ENCODE peak calls at places on chromosomes 13 and 19, in eight cellular contexts. N is nucleus accumbens, Z is left ventricle myocardium inferior, X is RKO, D is GM23338, K is WERI-Rb-1, H is HFFc6, L is ACHN. G is an unnamed sample.

GRCh38 chr19:55383279-55383788 is 758 bp downstream of the TMEM238 start:
- DNase-seq in Z (no peak), N (no peak), H (no peak), K (peak), L (no peak), X (no peak), D (peak), G (peak)

GRCh38 chr13:111115051-111115840 is at the start of gene ARHGEF7:
- DNase-seq in X (no peak), L (no peak), N (no peak), Z (no peak), H (no peak), D (peak), K (no peak), G (no peak)

GRCh38 chr13:76389321-76389720 is 496.9 kb downstream of the KCTD12 start:
- DNase-seq in D (no peak), N (no peak), K (no peak), X (no peak), H (no peak), Z (no peak), L (no peak), G (no peak)

GRCh38 chr19:33293255-33294057 is 8.9 kb downstream of the CEBPA start:
- DNase-seq in H (peak), K (peak), N (no peak), X (peak), Z (no peak), D (no peak), L (no peak), G (no peak)

GRCh38 chr19:41324921-41325639 is 15.1 kb downstream of the CCDC97 start:
- DNase-seq in D (peak), X (peak), N (peak), K (peak), L (no peak), Z (peak), H (peak), G (no peak)

GRCh38 chr19:40347476-40348124 is 597 bp downstream of the C19orf47 start:
- DNase-seq in K (no peak), Z (no peak), N (no peak), X (no peak), L (peak), H (no peak), D (no peak), G (no peak)

GRCh38 chr13:67642638-67643037 is 412.5 kb upstream of the PCDH9 start:
- DNase-seq in N (no peak), H (no peak), X (no peak), D (no peak), L (no peak), K (no peak), Z (no peak), G (no peak)

GRCh38 chr19:48403606-48404005 is 10.1 kb downstream of the GRIN2D start:
- DNase-seq in H (peak), Z (no peak), N (no peak), D (peak), K (peak), L (peak), X (peak), G (peak)

GRCh38 chr19:10566658-10567410 is 1.0 kb upstream of the KRI1 start:
- DNase-seq in L (no peak), N (no peak), D (no peak), H (no peak), X (no peak), K (no peak), Z (no peak), G (peak)

GRCh38 chr19:35479278-35479677 is 11.0 kb downstream of the KRTDAP start:
- DNase-seq in X (no peak), L (no peak), K (no peak), D (no peak), N (no peak), H (no peak), Z (no peak), G (no peak)

GRCh38 chr19:29878973-29879654 is 62.9 kb upstream of the URI1 start:
- DNase-seq in X (peak), Z (no peak), H (peak), K (no peak), L (peak), D (peak), N (no peak), G (no peak)

GRCh38 chr13:35548790-35549189 is 72.3 kb upstream of the MAB21L1 start:
- DNase-seq in N (no peak), K (no peak), X (no peak), H (no peak), L (no peak), Z (no peak), D (no peak), G (no peak)

GRCh38 chr19:14073232-14073924 is 792 bp downstream of the MISP3 start:
- DNase-seq in N (peak), Z (peak), K (peak), X (peak), D (peak), L (peak), H (peak), G (peak)

GRCh38 chr13:77184455-77184854 is 142.4 kb downstream of the MYCBP2 start:
- DNase-seq in Z (no peak), L (no peak), K (no peak), H (no peak), X (no peak), N (no peak), D (no peak), G (peak)

GRCh38 chr19:10011974-10012373 is 1.3 kb upstream of the RDH8 start:
- DNase-seq in H (no peak), N (no peak), L (no peak), X (no peak), D (no peak), K (no peak), Z (no peak), G (no peak)

GRCh38 chr19:42488783-42489521 is 39.3 kb downstream of the CEACAM1 start:
- DNase-seq in D (no peak), X (no peak), N (no peak), L (no peak), K (no peak), H (no peak), Z (no peak), G (no peak)

GRCh38 chr19:32638625-32639024 is 36.4 kb downstream of the ANKRD27 start:
- DNase-seq in H (no peak), N (no peak), K (no peak), L (no peak), D (no peak), Z (no peak), X (no peak), G (no peak)

GRCh38 chr19:42255766-42256750 is 1.1 kb upstream of the ERF start:
- DNase-seq in K (peak), N (no peak), H (no peak), Z (peak), X (peak), D (peak), L (peak), G (no peak)

GRCh38 chr19:41299755-41300089 is 10.2 kb upstream of the CCDC97 start:
- DNase-seq in N (no peak), H (peak), Z (peak), K (no peak), L (no peak), X (peak), D (no peak), G (no peak)

GRCh38 chr13:33743438-33744368 is 74.2 kb upstream of the RFC3 start:
- DNase-seq in N (no peak), X (no peak), D (no peak), Z (no peak), H (no peak), L (no peak), K (no peak), G (peak)

GRCh38 chr13:98752111-98752941 is at the start of gene SLC15A1:
- DNase-seq in K (peak), L (no peak), H (no peak), D (peak), X (no peak), N (no peak), Z (no peak), G (no peak)

GRCh38 chr13:93080587-93080986 is 146.0 kb upstream of the GPC6 start:
- DNase-seq in Z (no peak), D (peak), H (no peak), L (no peak), K (no peak), X (no peak), N (no peak), G (no peak)

GRCh38 chr19:17210296-17210695 is 4.9 kb upstream of the USE1 start:
- DNase-seq in X (no peak), K (no peak), H (no peak), Z (no peak), L (no peak), N (no peak), D (no peak), G (no peak)

GRCh38 chr19:18431351-18432197 is 6.4 kb downstream of the ISYNA1 start:
- DNase-seq in N (no peak), D (peak), K (no peak), X (no peak), L (no peak), Z (no peak), H (no peak), G (no peak)

GRCh38 chr13:98746968-98747367 is 5.5 kb downstream of the SLC15A1 start:
- DNase-seq in Z (no peak), N (no peak), D (no peak), L (peak), K (no peak), H (peak), X (no peak), G (no peak)

GRCh38 chr13:74290324-74290773 is 156.1 kb upstream of the KLF12 start:
- DNase-seq in D (peak), X (peak), L (peak), H (peak), Z (no peak), K (no peak), N (peak), G (peak)

GRCh38 chr13:34357435-34358232 is 539.7 kb downstream of the RFC3 start:
- DNase-seq in Z (no peak), D (peak), X (peak), L (peak), N (no peak), K (peak), H (peak), G (peak)

GRCh38 chr19:55289117-55289796 is 5.5 kb downstream of the BRSK1 start:
- DNase-seq in N (no peak), D (no peak), K (no peak), X (peak), Z (no peak), H (no peak), L (peak), G (no peak)

GRCh38 chr13:95485045-95485517 is 67.4 kb upstream of the CLDN10 start:
- DNase-seq in Z (no peak), D (no peak), N (no peak), H (peak), X (no peak), L (no peak), K (peak), G (no peak)

GRCh38 chr19:19475845-19476828 is 39.2 kb downstream of the TSSK6 start:
- DNase-seq in H (peak), Z (no peak), K (peak), D (peak), N (no peak), L (peak), X (no peak), G (no peak)

GRCh38 chr13:77751513-77752456 is 54.3 kb downstream of the SLAIN1 start:
- DNase-seq in Z (no peak), X (peak), D (peak), H (peak), L (peak), K (peak), N (no peak), G (peak)

GRCh38 chr13:107531816-107532215 is 683.5 kb downstream of the LIG4 start:
- DNase-seq in Z (no peak), H (no peak), K (no peak), N (no peak), X (no peak), D (no peak), L (no peak), G (no peak)